ENCODE peak calls at places on chromosomes 7 and 10, in four cellular contexts. L, S, P and F are unnamed samples.

GRCh38 chr10:72772031-72772430 is 80.1 kb downstream of the MCU start:
- DNase-seq in L (no peak), S (no peak), P (no peak), F (no peak)

GRCh38 chr7:84139986-84140729 is 54.4 kb downstream of the SEMA3A start:
- DNase-seq in L (no peak), S (no peak), P (no peak), F (no peak)

GRCh38 chr7:157515342-157516041 is 178.7 kb downstream of the DNAJB6 start:
- DNase-seq in L (no peak), S (no peak), P (no peak), F (no peak)

GRCh38 chr10:78515037-78515872 is 481.6 kb downstream of the RPS24 start:
- DNase-seq in L (no peak), S (no peak), P (peak; percentile 28), F (no peak)

GRCh38 chr10:119428789-119429188 is 113.7 kb downstream of the RGS10 start:
- DNase-seq in L (no peak), S (no peak), P (peak; percentile 46), F (no peak)

GRCh38 chr7:67788689-67789088 is 792.1 kb downstream of the TYW1 start:
- DNase-seq in L (no peak), S (no peak), P (no peak), F (no peak)

GRCh38 chr10:110174201-110174600 is 33.2 kb upstream of the MXI1 start:
- DNase-seq in L (no peak), S (no peak), P (no peak), F (no peak)

GRCh38 chr7:20310963-20311742 is 19.5 kb upstream of the ITGB8 start:
- DNase-seq in L (no peak), S (no peak), P (no peak), F (no peak)

GRCh38 chr7:133140994-133141595 is 59.2 kb upstream of the CHCHD3 start:
- DNase-seq in L (no peak), S (no peak), P (no peak), F (no peak)

GRCh38 chr7:149760538-149760937 is 12.8 kb downstream of the ZNF467 start:
- DNase-seq in L (no peak), S (no peak), P (no peak), F (no peak)

GRCh38 chr7:130513447-130513846 is 21.6 kb downstream of the MEST start:
- DNase-seq in L (no peak), S (no peak), P (no peak), F (no peak)